ENCODE peak calls at places on chromosomes 7 and 10, in four cellular contexts. C is K562, H is psoas muscle, P is tibial artery. B is an unnamed sample.

GRCh38 chr7:33706666-33707194 is 198.6 kb upstream of the BMPER start:
- DNase-seq in C (no peak), H (no peak), P (no peak), B (no peak)

GRCh38 chr10:23994459-23995046 is 214.4 kb upstream of the KIAA1217 start:
- DNase-seq in C (peak; percentile 52), H (peak; percentile 33), P (peak; percentile 23), B (peak; percentile 79)

GRCh38 chr7:87482115-87482514 is 6.6 kb upstream of the ABCB4 start:
- DNase-seq in C (no peak), H (no peak), P (no peak), B (no peak)

GRCh38 chr7:101787864-101788263 is 29.6 kb upstream of the CUX1 start:
- DNase-seq in C (no peak), H (no peak), P (no peak), B (no peak)

GRCh38 chr10:30073767-30074060 is 14.3 kb upstream of the JCAD start:
- DNase-seq in C (no peak), H (no peak), P (no peak), B (no peak)

GRCh38 chr10:88992945-88993537 is 2.4 kb downstream of the FAS start:
- DNase-seq in C (no peak), H (no peak), P (no peak), B (no peak)

GRCh38 chr7:43612599-43613589 is 30.0 kb downstream of the STK17A start:
- DNase-seq in C (no peak), H (no peak), P (no peak), B (no peak)

GRCh38 chr7:29265208-29265923 is 70.8 kb downstream of the CHN2 start:
- DNase-seq in C (no peak), H (no peak), P (peak; percentile 36), B (no peak)

GRCh38 chr7:105734233-105734632 is 142.2 kb downstream of the ATXN7L1 start:
- DNase-seq in C (no peak), H (no peak), P (no peak), B (no peak)

GRCh38 chr7:78716876-78717275 is 736.6 kb downstream of the MAGI2 start:
- DNase-seq in C (no peak), H (no peak), P (no peak), B (no peak)

GRCh38 chr10:35781643-35782035 is 139.5 kb upstream of the FZD8 start:
- DNase-seq in C (peak; percentile 28), H (no peak), P (no peak), B (no peak)

GRCh38 chr7:124722292-124722691 is 43.3 kb downstream of the GPR37 start:
- DNase-seq in C (no peak), H (no peak), P (no peak), B (no peak)

GRCh38 chr7:138205614-138206150 is 129.4 kb downstream of the AKR1D1 start:
- DNase-seq in C (no peak), H (no peak), P (no peak), B (peak; percentile 41)

GRCh38 chr7:95509199-95509598 is 23.5 kb downstream of the ASB4 start:
- DNase-seq in C (no peak), H (no peak), P (no peak), B (peak; percentile 84)

GRCh38 chr10:95268438-95268837 is 22.4 kb downstream of the PDLIM1 start:
- DNase-seq in C (no peak), H (peak; percentile 56), P (peak; percentile 45), B (no peak)

GRCh38 chr7:133804127-133804526 is 323.0 kb upstream of the LRGUK start:
- DNase-seq in C (no peak), H (no peak), P (no peak), B (no peak)

GRCh38 chr7:26346611-26347200 is 55.0 kb downstream of the SNX10 start:
- DNase-seq in C (no peak), H (no peak), P (no peak), B (no peak)

GRCh38 chr7:133858311-133858710 is 268.8 kb upstream of the LRGUK start:
- DNase-seq in C (no peak), H (no peak), P (no peak), B (no peak)

GRCh38 chr7:24948739-24949138 is 31.2 kb downstream of the OSBPL3 start:
- DNase-seq in C (no peak), H (no peak), P (no peak), B (no peak)

GRCh38 chr7:159065852-159066480 is 78.7 kb downstream of the VIPR2 start:
- DNase-seq in C (no peak), H (no peak), P (no peak), B (no peak)

GRCh38 chr7:92698237-92698841 is 108.1 kb upstream of the FAM133B start:
- DNase-seq in C (no peak), H (no peak), P (no peak), B (peak; percentile 54)

GRCh38 chr7:10662982-10663884 is 310.4 kb upstream of the PHF14 start:
- DNase-seq in C (no peak), H (no peak), P (no peak), B (no peak)

GRCh38 chr7:2567663-2568238 is 9.0 kb downstream of the IQCE start:
- DNase-seq in C (no peak), H (no peak), P (peak; percentile 38), B (no peak)

GRCh38 chr7:107286751-107287621 is 118.2 kb downstream of the HBP1 start:
- DNase-seq in C (no peak), H (no peak), P (no peak), B (no peak)

GRCh38 chr10:34299105-34299611 is 515.9 kb downstream of the PARD3 start:
- DNase-seq in C (no peak), H (no peak), P (no peak), B (no peak)

DNA sequence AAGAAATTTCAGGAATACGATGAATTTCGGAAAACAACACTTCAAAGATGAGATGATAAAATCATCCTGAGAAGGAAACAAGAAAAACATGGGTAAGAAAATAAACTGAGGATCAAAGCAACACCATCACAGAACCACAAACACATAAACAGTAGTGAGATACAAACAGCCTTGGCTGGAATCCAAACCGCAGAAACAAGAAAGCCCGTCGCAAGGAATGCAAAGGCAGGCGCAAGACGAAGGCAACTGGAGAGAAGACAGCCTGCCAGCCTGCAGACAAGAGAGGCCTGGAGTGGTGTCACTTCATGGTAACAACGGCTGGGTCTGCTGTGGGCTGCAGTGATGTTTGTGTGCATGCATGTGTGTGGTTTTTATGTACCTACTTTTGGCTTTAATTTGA is 61.8 kb upstream of the DRGX start:
- DNase-seq in C (no peak), H (no peak), P (no peak), B (no peak)
- H3K27me3 ChIP-seq in C (no peaks in the 10 kb centered on the region), H (no peaks in the 10 kb centered on the region), P (no peaks in the 10 kb centered on the region), B (no peaks in the 10 kb centered on the region)

DNA sequence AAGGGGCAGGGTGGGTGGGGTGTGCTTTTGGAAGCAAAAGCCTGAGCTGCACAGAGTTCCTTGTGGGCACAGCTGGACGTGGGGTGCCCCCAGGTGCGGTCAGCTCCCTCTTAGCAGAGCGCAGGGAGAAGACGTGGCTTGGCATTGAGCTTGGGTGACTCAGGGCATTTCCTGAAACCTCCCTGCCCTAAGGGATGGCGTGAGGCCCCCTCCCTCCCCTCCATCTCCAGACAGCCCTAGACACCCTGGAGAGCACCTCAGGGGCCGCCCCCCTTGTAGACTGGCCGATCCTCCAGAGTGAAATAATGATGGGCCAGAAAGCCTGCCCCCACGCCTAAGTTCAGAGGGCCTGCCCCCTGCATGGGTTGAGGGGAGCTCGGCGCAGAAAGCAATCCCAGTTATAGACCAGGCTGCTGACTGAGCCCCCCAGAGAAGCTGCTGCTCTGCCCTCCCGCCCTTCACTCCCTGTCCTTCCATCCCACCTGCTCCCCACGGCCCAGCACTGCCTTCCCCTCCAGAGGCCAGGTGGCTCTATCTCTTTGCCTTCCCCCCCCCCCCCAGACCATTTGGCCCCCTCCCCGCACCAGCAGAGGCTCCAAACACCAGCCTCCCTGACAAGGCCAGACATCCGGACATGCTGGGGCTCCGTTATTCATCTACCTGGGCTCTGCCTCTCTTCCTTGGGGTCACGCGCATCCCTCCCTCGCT is 2.5 kb upstream of the SHH start:
- DNase-seq in C (no peak), H (no peak), P (no peak), B (no peak)
- H3K4me3 ChIP-seq in C (no peak overlapping the region), H (no peak overlapping the region), P (no peak overlapping the region), B (no peak overlapping the region)

DNA sequence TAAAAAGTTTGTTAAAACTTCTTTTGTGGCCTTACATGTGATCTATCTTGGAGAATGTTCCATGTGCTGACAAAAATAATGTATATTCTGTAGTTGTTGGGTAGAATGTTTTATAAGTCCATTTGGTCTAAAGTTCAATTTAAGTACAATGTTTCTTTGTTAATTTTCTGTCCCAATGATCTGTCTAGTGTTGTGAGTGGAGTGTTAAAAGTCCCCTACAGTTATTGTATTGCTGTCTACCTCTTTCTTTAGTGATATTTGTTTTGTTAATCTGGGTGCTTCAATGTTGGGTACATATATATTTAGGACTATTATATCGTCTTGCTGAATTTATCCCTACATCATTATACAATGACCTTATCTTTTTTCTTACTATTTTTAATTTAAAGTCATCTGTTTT is 6.9 kb downstream of the TMEM140 start:
- DNase-seq in C (no peak), H (no peak), P (no peak), B (no peak)
- H3K9me3 ChIP-seq in C (peaks cover 24% of the 10 kb centered on the region), H (peaks cover 11% of the 10 kb centered on the region), P (peaks cover 7% of the 10 kb centered on the region), B (no peaks in the 10 kb centered on the region)

GRCh38 chr7:151194188-151194587 is 7.1 kb upstream of the ASB10 start:
- DNase-seq in C (no peak), H (no peak), P (no peak), B (no peak)
- H3K27me3 ChIP-seq in C (peaks cover 79% of the 10 kb centered on the region), H (no peaks in the 10 kb centered on the region), P (peaks cover 45% of the 10 kb centered on the region), B (peaks cover 66% of the 10 kb centered on the region)

GRCh38 chr7:99320371-99320770 is 5.3 kb upstream of the ARPC1A start:
- DNase-seq in C (no peak), H (no peak), P (no peak), B (peak; percentile 79)
- H3K4me3 ChIP-seq in C (no peak overlapping the region), H (no peak overlapping the region), P (no peak overlapping the region), B (no peak overlapping the region)

DNA sequence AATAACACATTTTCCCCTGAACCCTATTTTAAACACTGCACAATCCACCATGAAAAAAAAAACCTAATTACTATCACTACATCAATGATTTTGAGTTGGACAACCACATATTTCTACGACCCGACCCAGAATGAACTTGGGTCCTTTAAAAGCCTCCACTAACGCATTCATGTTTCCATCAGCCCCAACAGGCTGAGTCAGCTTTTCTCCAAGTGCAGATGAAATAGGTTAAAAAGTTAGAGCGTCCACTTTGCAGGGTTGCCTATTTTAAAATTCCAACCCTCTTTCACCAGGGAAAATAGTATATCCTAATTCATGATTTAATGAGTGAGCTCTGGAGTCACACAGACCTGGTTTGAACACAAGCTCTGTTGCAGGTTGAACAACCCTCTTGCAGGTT is 501.0 kb upstream of the SORCS1 start:
- DNase-seq in C (no peak), H (no peak), P (no peak), B (no peak)
- H3K9me3 ChIP-seq in C (no peaks in the 10 kb centered on the region), H (no peaks in the 10 kb centered on the region), P (no peaks in the 10 kb centered on the region), B (no peaks in the 10 kb centered on the region)

DNA sequence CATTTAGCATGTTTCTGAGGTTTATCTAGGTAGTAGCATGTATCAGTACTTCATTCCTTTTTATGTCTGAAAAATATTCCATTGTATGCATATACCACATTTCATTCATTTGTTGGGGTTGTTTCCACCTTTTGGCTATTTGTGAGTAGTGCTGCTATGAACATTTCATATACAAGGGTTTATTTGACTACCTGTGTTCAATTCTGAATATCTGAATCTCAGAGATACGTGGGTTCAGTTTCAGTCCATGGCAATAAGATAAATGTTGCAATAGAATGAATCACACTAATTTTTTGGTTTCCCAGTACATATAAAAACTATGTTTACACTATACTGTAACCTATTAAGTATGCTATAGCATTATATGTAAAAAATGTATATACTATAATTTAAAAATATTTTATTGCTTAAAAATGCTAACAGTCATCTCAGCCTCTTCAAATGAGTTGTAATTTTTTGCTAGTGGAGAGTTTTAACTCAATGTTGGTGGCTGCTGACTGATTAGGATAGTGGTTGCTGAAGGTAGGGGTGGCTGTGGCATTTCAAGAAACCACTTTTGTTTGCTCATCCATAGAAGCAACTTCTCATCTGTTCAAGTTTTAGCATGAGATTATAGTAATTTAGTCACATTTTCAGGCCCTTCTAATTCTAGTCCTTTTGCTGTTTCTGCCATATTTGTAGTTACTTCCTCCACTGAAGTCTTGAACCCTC is 13.9 kb downstream of the PLEKHA1 start:
- DNase-seq in C (no peak), H (no peak), P (no peak), B (no peak)
- H3K27me3 ChIP-seq in C (no peaks in the 10 kb centered on the region), H (no peaks in the 10 kb centered on the region), P (no peaks in the 10 kb centered on the region), B (no peaks in the 10 kb centered on the region)

GRCh38 chr7:40899151-40899550 is 764.3 kb downstream of the SUGCT start:
- DNase-seq in C (no peak), H (no peak), P (no peak), B (no peak)
- H3K4me3 ChIP-seq in C (no peak overlapping the region), H (no peak overlapping the region), P (peak overlapping the region; percentile 14), B (no peak overlapping the region)

B was measured in HAP-1.